ENCODE peak calls at places on chromosomes 16 and 17, in six cellular contexts. J is HCT116, N is GM23338, L is mammary epithelial cell, R is H1, F is GM23248. T is an unnamed sample.

GRCh38 chr17:15914400-15915165 is 30.3 kb upstream of the ADORA2B start:
- DNase-seq in J (no peak), N (no peak), L (peak; percentile 73), R (no peak), F (peak; percentile 75), T (no peak)

GRCh38 chr17:53949473-53950090 is 126.9 kb downstream of the KIF2B start:
- DNase-seq in J (no peak), N (peak; percentile 11), L (peak; percentile 88), R (no peak), F (no peak), T (no peak)

GRCh38 chr17:1485311-1485747 is 7.2 kb downstream of the MYO1C start:
- DNase-seq in J (no peak), N (peak; percentile 83), L (no peak), R (no peak), F (peak; percentile 62), T (peak; percentile 68)

GRCh38 chr17:20063665-20064648 is 54.8 kb downstream of the SPECC1 start:
- DNase-seq in J (peak; percentile 33), N (peak; percentile 27), L (peak; percentile 90), R (no peak), F (peak; percentile 93), T (peak; percentile 81)

GRCh38 chr17:3890082-3890892 is 2.6 kb downstream of the CAMKK1 start:
- DNase-seq in J (peak; percentile 52), N (no peak), L (peak; percentile 81), R (no peak), F (peak; percentile 98), T (peak; percentile 95)

GRCh38 chr17:37551788-37552187 is 57.4 kb downstream of the SYNRG start:
- DNase-seq in J (no peak), N (no peak), L (peak; percentile 79), R (no peak), F (peak; percentile 56), T (no peak)

GRCh38 chr17:66357037-66357436 is 54.6 kb downstream of the PRKCA start:
- DNase-seq in J (no peak), N (no peak), L (no peak), R (no peak), F (peak; percentile 51), T (no peak)

GRCh38 chr17:78112508-78113471 is 15.8 kb downstream of the TMC6 start:
- DNase-seq in J (peak; percentile 33), N (peak; percentile 85), L (peak; percentile 38), R (peak; percentile 100), F (peak; percentile 59), T (peak; percentile 84)

GRCh38 chr16:1413684-1414531 is 596 bp downstream of the UNKL start:
- DNase-seq in J (peak; percentile 52), N (peak; percentile 84), L (peak; percentile 23), R (peak; percentile 88), F (peak; percentile 74), T (peak; percentile 56)

GRCh38 chr16:1494711-1495110 is 1.6 kb downstream of the TELO2 start:
- DNase-seq in J (no peak), N (no peak), L (no peak), R (no peak), F (peak; percentile 58), T (no peak)

GRCh38 chr17:71987634-71988033 is 133.2 kb upstream of the SOX9 start:
- DNase-seq in J (no peak), N (no peak), L (peak; percentile 62), R (no peak), F (peak; percentile 41), T (no peak)

GRCh38 chr16:79054593-79054992 is 545.9 kb downstream of the MAF start:
- DNase-seq in J (no peak), N (no peak), L (no peak), R (no peak), F (no peak), T (no peak)

GRCh38 chr17:15378243-15378642 is 36.8 kb upstream of the TEKT3 start:
- DNase-seq in J (no peak), N (no peak), L (no peak), R (no peak), F (no peak), T (no peak)

GRCh38 chr17:75559958-75560533 is 27.6 kb upstream of the MYO15B start:
- DNase-seq in J (no peak), N (no peak), L (no peak), R (no peak), F (no peak), T (no peak)

GRCh38 chr16:4580245-4580644 is 24.1 kb downstream of the C16orf96 start:
- DNase-seq in J (no peak), N (no peak), L (no peak), R (no peak), F (peak; percentile 56), T (peak; percentile 60)

GRCh38 chr16:72134507-72134906 is 37.4 kb downstream of the PMFBP1 start:
- DNase-seq in J (no peak), N (no peak), L (no peak), R (no peak), F (no peak), T (no peak)

GRCh38 chr16:72128701-72129100 is 35.1 kb downstream of the DHX38 start:
- DNase-seq in J (no peak), N (no peak), L (no peak), R (no peak), F (no peak), T (no peak)

GRCh38 chr16:72126429-72126765 is 32.8 kb downstream of the DHX38 start:
- DNase-seq in J (no peak), N (no peak), L (no peak), R (no peak), F (no peak), T (no peak)

GRCh38 chr16:72129976-72130656 is 36.5 kb downstream of the DHX38 start:
- DNase-seq in J (no peak), N (no peak), L (no peak), R (no peak), F (no peak), T (no peak)

GRCh38 chr16:72131036-72131435 is 37.4 kb downstream of the DHX38 start:
- DNase-seq in J (no peak), N (no peak), L (no peak), R (no peak), F (no peak), T (no peak)
- H3K4me2 ChIP-seq in J (no peak overlapping the region), N (no peak overlapping the region), L (no peak overlapping the region), R (no peak overlapping the region), F (no peak overlapping the region), T (no peak overlapping the region)

GRCh38 chr17:14297161-14297851 is 3.6 kb upstream of the HS3ST3B1 start:
- DNase-seq in J (no peak), N (peak; percentile 83), L (peak; percentile 42), R (peak; percentile 87), F (peak; percentile 90), T (no peak)

GRCh38 chr17:14301279-14301760 is 439 bp downstream of the HS3ST3B1 start:
- DNase-seq in J (no peak), N (peak; percentile 53), L (no peak), R (no peak), F (peak; percentile 71), T (no peak)

GRCh38 chr17:14300628-14301278 is at the start of gene HS3ST3B1:
- DNase-seq in J (peak; percentile 96), N (peak; percentile 100), L (peak; percentile 99), R (peak; percentile 98), F (peak; percentile 99), T (no peak)

GRCh38 chr17:14298221-14298994 is 2.5 kb upstream of the HS3ST3B1 start:
- DNase-seq in J (no peak), N (no peak), L (no peak), R (peak; percentile 56), F (peak; percentile 52), T (no peak)

GRCh38 chr17:14299261-14300093 is 1.4 kb upstream of the HS3ST3B1 start:
- DNase-seq in J (no peak), N (peak; percentile 76), L (no peak), R (peak; percentile 79), F (peak; percentile 85), T (no peak)
- TF ChIP-seq EZH2 in J (no peak), N (peak; percentile 59), L (peak; percentile 43), R (peak; percentile 90), F (no peak), T (no peak)

GRCh38 chr17:42193216-42194132 is 820 bp downstream of the GHDC start:
- DNase-seq in J (no peak), N (peak; percentile 24), L (no peak), R (no peak), F (no peak), T (no peak)

GRCh38 chr17:42191209-42191608 is 3.1 kb downstream of the GHDC start:
- DNase-seq in J (no peak), N (peak; percentile 22), L (no peak), R (no peak), F (no peak), T (no peak)

GRCh38 chr17:42194133-42194899 is at the start of gene GHDC:
- DNase-seq in J (peak; percentile 60), N (peak; percentile 91), L (peak; percentile 65), R (peak; percentile 74), F (peak; percentile 87), T (peak; percentile 65)

GRCh38 chr17:42190491-42191180 is 3.7 kb downstream of the GHDC start:
- DNase-seq in J (no peak), N (no peak), L (no peak), R (no peak), F (no peak), T (no peak)

DNA sequence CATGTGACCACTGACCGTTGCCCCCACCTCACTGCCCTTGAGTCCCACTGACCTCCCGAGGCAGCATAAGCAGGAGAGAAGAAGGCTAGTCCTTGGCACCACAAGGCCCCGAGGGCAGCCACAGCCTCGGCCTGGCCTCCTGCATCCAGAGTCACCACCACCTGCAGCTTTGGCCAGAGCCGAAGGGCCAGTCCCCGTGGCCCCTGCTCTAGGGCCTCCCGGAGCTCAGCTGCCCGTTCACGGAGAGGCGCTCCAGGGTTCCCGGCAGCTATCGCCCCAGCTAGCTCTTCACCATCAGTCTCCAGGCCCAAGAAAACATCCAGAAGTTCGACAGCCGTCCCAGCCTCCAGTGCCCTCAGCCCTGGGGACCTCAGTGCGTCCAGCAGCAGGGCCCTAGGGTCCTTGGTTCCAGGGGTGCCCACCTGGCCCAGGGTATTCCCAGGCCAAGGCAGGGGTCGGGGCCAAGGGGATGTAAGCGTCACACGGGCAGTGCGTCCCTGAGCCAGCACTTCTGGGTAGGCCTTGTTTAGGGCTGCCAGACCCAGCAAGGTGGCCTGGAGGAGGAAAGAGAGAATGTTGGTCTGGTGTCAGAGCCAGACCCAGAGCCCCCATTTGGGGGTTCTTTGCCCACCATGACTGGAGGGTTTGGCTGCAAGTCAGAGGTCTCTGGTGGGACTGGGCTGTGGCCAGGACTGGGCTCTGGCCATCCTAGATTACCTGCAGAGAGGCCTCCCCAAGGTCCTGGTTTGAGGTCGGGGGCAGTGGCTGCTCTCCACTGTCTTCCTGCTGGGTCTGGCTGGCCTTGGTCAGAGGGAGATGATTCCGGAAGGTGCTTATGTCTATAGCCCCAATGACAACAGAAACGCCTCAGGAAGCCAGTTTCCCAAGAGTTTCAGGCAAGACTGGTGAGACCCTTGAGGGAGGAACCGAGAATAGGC is 1.8 kb downstream of the GHDC start:
- DNase-seq in J (no peak), N (no peak), L (no peak), R (no peak), F (no peak), T (no peak)
- H3K4me2 ChIP-seq in J (peak overlapping the region; percentile 91), N (no peak overlapping the region), L (no peak overlapping the region), R (no peak overlapping the region), F (no peak overlapping the region), T (peak overlapping the region; percentile 80)

DNA sequence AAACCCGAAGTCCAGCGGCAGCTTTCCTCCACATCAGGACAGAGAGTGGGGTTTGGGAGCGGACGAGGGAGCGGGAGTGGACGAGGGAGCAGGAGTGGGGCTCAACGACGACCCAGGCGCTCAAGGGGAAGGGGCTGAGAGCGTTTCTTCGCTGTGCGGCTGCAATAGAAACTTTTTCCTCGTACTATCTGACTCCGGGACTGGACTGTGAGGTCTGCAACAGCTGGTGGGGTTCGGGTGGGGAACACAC is 1.4 kb downstream of the FAM20A start:
- DNase-seq in J (no peak), N (no peak), L (no peak), R (no peak), F (no peak), T (no peak)
- TF ChIP-seq EZH2 in J (no peak), N (no peak), L (no peak), R (no peak), F (no peak), T (no peak)